ENCODE peak calls at places on chromosomes 7 and 10, in nine cellular contexts. B is heart left ventricle; H is GM06990; U is psoas muscle; E is GM12864; T is activated CD8-positive, alpha-beta T cell treated with anti-CD3 and anti-CD28 coated beads for 36 hours; X is K562; J is fibroblast of mammary gland; G is hepatocyte. C is an unnamed sample.

GRCh38 chr10:78685466-78686163 is 383.2 kb upstream of the ZMIZ1 start:
- DNase-seq in B (no peak), H (no peak), U (no peak), E (no peak), T (peak; percentile 26), X (no peak), J (peak; percentile 42), G (no peak), C (no peak)

GRCh38 chr10:11175823-11176243 is 158.2 kb downstream of the CELF2 start:
- DNase-seq in B (no peak), H (no peak), U (no peak), E (no peak), T (no peak), X (no peak), J (no peak), G (no peak), C (peak; percentile 43)

GRCh38 chr7:101410743-101411476 is 48.2 kb downstream of the COL26A1 start:
- DNase-seq in B (peak; percentile 28), H (no peak), U (no peak), E (no peak), T (peak; percentile 60), X (peak; percentile 91), J (peak; percentile 15), G (peak; percentile 57), C (peak; percentile 83)

GRCh38 chr7:70530191-70530590 is 601.8 kb upstream of the GALNT17 start:
- DNase-seq in B (no peak), H (no peak), U (no peak), E (no peak), T (no peak), X (no peak), J (peak; percentile 49), G (no peak), C (no peak)

GRCh38 chr10:84194424-84195043 is at the start of gene CDHR1:
- DNase-seq in B (no peak), H (peak; percentile 71), U (no peak), E (no peak), T (peak; percentile 72), X (peak; percentile 89), J (no peak), G (peak; percentile 56), C (peak; percentile 85)

GRCh38 chr10:18683427-18683826 is 24.2 kb downstream of the ARL5B start:
- DNase-seq in B (no peak), H (no peak), U (no peak), E (no peak), T (no peak), X (no peak), J (peak; percentile 84), G (no peak), C (no peak)

GRCh38 chr10:110069502-110069982 is 61.8 kb downstream of the ADD3 start:
- DNase-seq in B (no peak), H (peak; percentile 59), U (no peak), E (peak; percentile 67), T (no peak), X (no peak), J (no peak), G (no peak), C (peak; percentile 67)

GRCh38 chr10:102595293-102595692 is 49.0 kb upstream of the TRIM8 start:
- DNase-seq in B (no peak), H (no peak), U (no peak), E (no peak), T (no peak), X (no peak), J (no peak), G (no peak), C (no peak)

GRCh38 chr10:91768123-91768522 is 30.1 kb upstream of the TNKS2 start:
- DNase-seq in B (no peak), H (no peak), U (no peak), E (no peak), T (no peak), X (no peak), J (peak; percentile 28), G (no peak), C (no peak)

GRCh38 chr10:63133787-63134557 is 844 bp downstream of the NRBF2 start:
- DNase-seq in B (no peak), H (no peak), U (no peak), E (no peak), T (no peak), X (no peak), J (peak; percentile 47), G (no peak), C (peak; percentile 71)

GRCh38 chr7:8442814-8443304 is 9.4 kb downstream of the NXPH1 start:
- DNase-seq in B (peak; percentile 49), H (peak; percentile 27), U (peak; percentile 56), E (no peak), T (peak; percentile 73), X (peak; percentile 65), J (peak; percentile 18), G (peak; percentile 90), C (peak; percentile 69)

GRCh38 chr7:102178410-102178809 is 108.3 kb upstream of the SH2B2 start:
- DNase-seq in B (no peak), H (no peak), U (no peak), E (no peak), T (no peak), X (no peak), J (no peak), G (no peak), C (no peak)

GRCh38 chr7:132730126-132730525 is 153.9 kb upstream of the PLXNA4 start:
- DNase-seq in B (no peak), H (no peak), U (no peak), E (no peak), T (no peak), X (no peak), J (no peak), G (no peak), C (no peak)

DNA sequence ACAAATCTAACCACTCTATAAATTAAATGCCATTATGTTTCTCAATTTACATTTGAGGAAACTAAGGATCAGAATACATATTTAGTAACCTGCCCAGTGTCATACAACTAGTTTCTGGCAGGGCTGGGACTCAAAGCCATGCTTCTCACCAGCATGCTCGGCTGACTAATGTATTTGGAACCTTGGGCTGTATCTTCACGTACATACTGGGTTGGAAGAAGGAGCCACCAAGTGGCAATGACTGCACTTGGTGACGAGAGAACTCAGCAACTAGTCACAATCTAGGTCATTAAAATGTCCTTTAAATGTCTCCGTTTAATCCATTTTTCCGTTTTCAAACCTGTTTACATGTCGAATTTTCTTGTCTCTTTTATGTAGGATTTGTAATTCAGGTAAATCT is 42.9 kb downstream of the CHRM2 start:
- DNase-seq in B (no peak), H (no peak), U (no peak), E (no peak), T (no peak), X (no peak), J (no peak), G (no peak), C (no peak)
- TF ChIP-seq CTCF in B (no peak), H (no peak), U (no peak), E (no peak), T (no peak), X (no peak), J (no peak), G (no peak), C (no peak)

GRCh38 chr7:156677655-156678054 is 37.1 kb downstream of the RNF32 start:
- DNase-seq in B (no peak), H (no peak), U (no peak), E (no peak), T (no peak), X (no peak), J (no peak), G (no peak), C (no peak)

GRCh38 chr7:156676263-156676662 is 35.7 kb downstream of the RNF32 start:
- DNase-seq in B (no peak), H (no peak), U (no peak), E (no peak), T (no peak), X (no peak), J (no peak), G (no peak), C (no peak)

GRCh38 chr7:156673454-156673853 is 32.9 kb downstream of the RNF32 start:
- DNase-seq in B (no peak), H (no peak), U (no peak), E (no peak), T (no peak), X (no peak), J (no peak), G (no peak), C (no peak)

GRCh38 chr7:156673902-156674301 is 33.3 kb downstream of the RNF32 start:
- DNase-seq in B (no peak), H (no peak), U (no peak), E (no peak), T (no peak), X (no peak), J (no peak), G (no peak), C (no peak)

DNA sequence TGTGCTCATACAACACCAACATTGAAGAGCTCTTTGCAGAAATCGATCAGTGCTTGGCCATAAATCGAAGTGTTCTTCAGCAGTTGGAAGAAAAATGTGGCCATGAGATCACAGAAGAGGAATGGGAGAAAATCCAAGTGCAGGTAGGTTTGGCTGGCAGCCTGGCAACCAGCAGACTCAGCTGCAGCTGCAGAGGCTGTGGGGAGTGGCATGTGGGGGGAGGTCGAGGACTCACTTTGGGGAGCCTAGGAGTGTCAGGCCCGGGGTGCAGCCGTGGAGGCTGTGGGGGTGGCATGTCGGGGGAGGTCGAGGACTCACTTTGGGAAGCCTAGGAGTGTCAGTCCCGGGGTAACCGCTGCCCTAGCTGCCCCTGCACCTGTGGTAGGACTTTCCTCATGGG is 35.1 kb downstream of the RNF32 start:
- DNase-seq in B (no peak), H (no peak), U (no peak), E (no peak), T (no peak), X (no peak), J (no peak), G (no peak), C (no peak)
- TF ChIP-seq CTCF in B (no peak), H (no peak), U (no peak), E (no peak), T (no peak), X (no peak), J (no peak), G (no peak), C (no peak)

GRCh38 chr7:5350174-5350463 is 67.4 kb downstream of the SLC29A4 start:
- DNase-seq in B (no peak), H (no peak), U (no peak), E (no peak), T (no peak), X (no peak), J (no peak), G (no peak), C (no peak)
- TF ChIP-seq CTCF in B (no peak), H (no peak), U (no peak), E (no peak), T (no peak), X (no peak), J (no peak), G (no peak), C (no peak)

DNA sequence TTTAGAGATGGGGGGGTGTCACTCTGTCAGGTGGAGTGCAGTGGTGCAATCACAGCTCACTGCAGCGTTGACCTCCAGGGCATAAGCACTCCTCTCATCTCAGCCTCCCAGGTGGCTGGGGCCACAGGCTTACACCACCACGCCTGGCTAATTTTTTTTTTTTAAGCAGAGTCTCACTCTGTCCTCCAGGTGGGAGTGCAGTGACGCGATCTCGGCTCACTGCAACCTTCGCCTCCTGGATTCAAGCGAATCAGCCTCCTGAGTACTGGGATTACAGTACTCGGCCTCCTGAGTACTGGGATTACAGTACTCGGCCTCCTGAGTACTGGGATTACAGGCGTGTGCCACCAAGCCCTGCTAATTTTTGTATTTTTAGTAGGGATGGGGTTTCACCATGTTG is 23.6 kb upstream of the PPIA start:
- DNase-seq in B (no peak), H (no peak), U (no peak), E (no peak), T (no peak), X (no peak), J (no peak), G (no peak), C (no peak)
- TF ChIP-seq CTCF in B (no peak), H (peak; percentile 18), U (no peak), E (peak; percentile 16), T (no peak), X (no peak), J (no peak), G (no peak), C (no peak)

C was measured in GM13976.